ENCODE peak calls at places on chromosomes 6 and 20, in four cellular contexts. One of them, this sample, is unnamed.

GRCh38 chr6:142956726-142957125 is 11.8 kb upstream of the HIVEP2 start:
- DNase-seq in H1: no peak
- DNase-seq in WTC11: no peak
- DNase-seq in SK-N-SH: no peak
- DNase-seq in this sample: no peak

GRCh38 chr6:159074120-159074684 is 29.4 kb upstream of the TAGAP start:
- DNase-seq in H1: no peak
- DNase-seq in WTC11: no peak
- DNase-seq in SK-N-SH: peak
- DNase-seq in this sample: peak

GRCh38 chr6:28941681-28942448 is 18.1 kb upstream of the TRIM27 start:
- DNase-seq in SK-N-SH: peak
- DNase-seq in WTC11: peak
- DNase-seq in H1: peak
- DNase-seq in this sample: no peak

GRCh38 chr20:41174782-41175181 is 37.4 kb downstream of the PLCG1 start:
- DNase-seq in SK-N-SH: no peak
- DNase-seq in H1: no peak
- DNase-seq in WTC11: peak
- DNase-seq in this sample: no peak

GRCh38 chr6:78607188-78607587 is 260.2 kb upstream of the IRAK1BP1 start:
- DNase-seq in WTC11: no peak
- DNase-seq in SK-N-SH: no peak
- DNase-seq in H1: no peak
- DNase-seq in this sample: no peak

GRCh38 chr6:118537579-118537978 is 10.5 kb upstream of the PLN start:
- DNase-seq in SK-N-SH: no peak
- DNase-seq in WTC11: no peak
- DNase-seq in H1: no peak
- DNase-seq in this sample: no peak

GRCh38 chr20:5065489-5066383 is 54.0 kb downstream of the PCNA start:
- DNase-seq in SK-N-SH: no peak
- DNase-seq in H1: no peak
- DNase-seq in WTC11: no peak
- DNase-seq in this sample: no peak

GRCh38 chr6:81601918-81602317 is 150.6 kb downstream of the TENT5A start:
- DNase-seq in WTC11: no peak
- DNase-seq in SK-N-SH: no peak
- DNase-seq in H1: no peak
- DNase-seq in this sample: no peak

GRCh38 chr20:57106030-57106682 is 160.3 kb downstream of the BMP7 start:
- DNase-seq in WTC11: no peak
- DNase-seq in H1: no peak
- DNase-seq in SK-N-SH: peak
- DNase-seq in this sample: peak

GRCh38 chr20:53739799-53740785 is 146.5 kb upstream of the ZNF217 start:
- DNase-seq in SK-N-SH: no peak
- DNase-seq in H1: no peak
- DNase-seq in WTC11: no peak
- DNase-seq in this sample: no peak

GRCh38 chr6:39339111-39339510 is 16.6 kb upstream of the KCNK16 start:
- DNase-seq in H1: no peak
- DNase-seq in SK-N-SH: no peak
- DNase-seq in WTC11: no peak
- DNase-seq in this sample: no peak

GRCh38 chr6:79404677-79405076 is 132.6 kb downstream of the LCA5 start:
- DNase-seq in H1: no peak
- DNase-seq in SK-N-SH: no peak
- DNase-seq in WTC11: peak
- DNase-seq in this sample: peak

GRCh38 chr6:21856844-21857243 is 263.3 kb downstream of the SOX4 start:
- DNase-seq in WTC11: no peak
- DNase-seq in SK-N-SH: no peak
- DNase-seq in H1: no peak
- DNase-seq in this sample: no peak

GRCh38 chr6:21595265-21595950 is 1.9 kb downstream of the SOX4 start:
- DNase-seq in WTC11: peak
- DNase-seq in SK-N-SH: peak
- DNase-seq in H1: no peak
- DNase-seq in this sample: no peak

GRCh38 chr6:43668151-43669028 is 19.2 kb downstream of the MRPS18A start:
- DNase-seq in WTC11: peak
- DNase-seq in SK-N-SH: peak
- DNase-seq in H1: peak
- DNase-seq in this sample: peak

GRCh38 chr6:30156262-30156599 is 4.8 kb downstream of the TRIM10 start:
- DNase-seq in H1: no peak
- DNase-seq in WTC11: no peak
- DNase-seq in SK-N-SH: no peak
- DNase-seq in this sample: peak

GRCh38 chr6:1624071-1624847 is 14.5 kb downstream of the FOXC1 start:
- DNase-seq in SK-N-SH: no peak
- DNase-seq in H1: no peak
- DNase-seq in WTC11: peak
- DNase-seq in this sample: no peak

GRCh38 chr6:72704979-72705378 is 83.1 kb downstream of the KCNQ5 start:
- DNase-seq in H1: no peak
- DNase-seq in SK-N-SH: peak
- DNase-seq in WTC11: no peak
- DNase-seq in this sample: no peak

GRCh38 chr6:56314683-56315523 is 67.5 kb upstream of the COL21A1 start:
- DNase-seq in WTC11: peak
- DNase-seq in H1: no peak
- DNase-seq in SK-N-SH: peak
- DNase-seq in this sample: peak

GRCh38 chr20:51379601-51380341 is 162.7 kb downstream of the NFATC2 start:
- DNase-seq in SK-N-SH: no peak
- DNase-seq in WTC11: no peak
- DNase-seq in H1: no peak
- DNase-seq in this sample: peak

GRCh38 chr20:24670981-24671380 is 201.6 kb downstream of the SYNDIG1 start:
- DNase-seq in SK-N-SH: no peak
- DNase-seq in WTC11: no peak
- DNase-seq in H1: no peak
- DNase-seq in this sample: no peak

GRCh38 chr20:24673678-24674570 is 204.5 kb downstream of the SYNDIG1 start:
- DNase-seq in H1: no peak
- DNase-seq in SK-N-SH: no peak
- DNase-seq in WTC11: no peak
- DNase-seq in this sample: no peak

GRCh38 chr20:24672181-24672880 is 202.9 kb downstream of the SYNDIG1 start:
- DNase-seq in WTC11: no peak
- DNase-seq in SK-N-SH: no peak
- DNase-seq in H1: no peak
- DNase-seq in this sample: no peak

GRCh38 chr20:24674921-24675605 is 205.6 kb downstream of the SYNDIG1 start:
- DNase-seq in H1: no peak
- DNase-seq in WTC11: no peak
- DNase-seq in SK-N-SH: no peak
- DNase-seq in this sample: no peak

DNA sequence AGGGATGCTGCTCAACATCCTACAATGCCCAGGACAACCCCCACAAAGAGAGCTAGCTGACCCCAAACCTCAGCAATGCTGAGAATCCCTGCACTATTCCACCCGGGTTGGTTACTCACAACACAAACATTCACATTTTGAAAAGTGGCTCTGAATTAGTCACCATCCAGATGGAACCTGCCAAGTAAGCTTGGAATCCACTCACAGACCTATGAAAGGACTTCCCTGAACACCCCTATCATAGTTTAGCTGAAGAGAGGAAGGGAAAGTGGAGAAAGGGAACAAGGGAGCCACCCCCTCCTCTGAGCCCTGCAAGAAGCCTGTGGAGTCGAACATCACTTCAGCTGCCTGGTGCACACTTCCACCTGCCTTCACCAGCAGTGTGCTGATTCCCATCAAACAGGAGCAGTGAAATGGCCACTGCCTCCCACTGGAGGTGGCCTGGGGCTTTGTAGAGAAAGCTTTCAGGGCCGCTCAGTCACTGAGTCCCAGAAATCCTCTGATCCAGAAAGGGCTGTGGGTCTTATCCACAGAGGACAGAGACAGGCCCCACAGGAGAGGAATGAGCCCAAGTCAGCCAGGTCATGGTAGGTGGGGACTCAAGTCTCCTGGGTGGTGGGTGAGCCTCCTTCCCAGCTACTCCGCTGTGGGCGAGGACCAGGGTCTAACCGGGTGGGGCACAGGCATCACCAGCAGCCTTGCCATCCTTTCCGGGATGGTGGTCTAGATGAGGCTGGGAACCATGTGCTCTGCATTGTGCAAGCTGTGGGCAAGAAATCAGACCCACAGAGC is 203.7 kb downstream of the SYNDIG1 start:
- DNase-seq in WTC11: no peak
- DNase-seq in SK-N-SH: no peak
- DNase-seq in H1: no peak
- DNase-seq in this sample: no peak
- TF ChIP-seq TEAD4 in WTC11: no peak
- TF ChIP-seq TEAD4 in SK-N-SH: peak
- TF ChIP-seq TEAD4 in H1: no peak
- TF ChIP-seq TEAD4 in this sample: no peak

GRCh38 chr20:33653900-33654596 is 8.1 kb upstream of the C20orf144 start:
- DNase-seq in H1: no peak
- DNase-seq in WTC11: peak
- DNase-seq in SK-N-SH: peak
- DNase-seq in this sample: no peak
- TF ChIP-seq TEAD4 in H1: no peak
- TF ChIP-seq TEAD4 in WTC11: no peak
- TF ChIP-seq TEAD4 in SK-N-SH: no peak
- TF ChIP-seq TEAD4 in this sample: no peak

GRCh38 chr6:53879608-53880007 is 84.8 kb downstream of the LRRC1 start:
- DNase-seq in WTC11: no peak
- DNase-seq in SK-N-SH: no peak
- DNase-seq in H1: no peak
- DNase-seq in this sample: no peak
- TF ChIP-seq TEAD4 in WTC11: no peak
- TF ChIP-seq TEAD4 in SK-N-SH: no peak
- TF ChIP-seq TEAD4 in H1: no peak
- TF ChIP-seq TEAD4 in this sample: no peak

DNA sequence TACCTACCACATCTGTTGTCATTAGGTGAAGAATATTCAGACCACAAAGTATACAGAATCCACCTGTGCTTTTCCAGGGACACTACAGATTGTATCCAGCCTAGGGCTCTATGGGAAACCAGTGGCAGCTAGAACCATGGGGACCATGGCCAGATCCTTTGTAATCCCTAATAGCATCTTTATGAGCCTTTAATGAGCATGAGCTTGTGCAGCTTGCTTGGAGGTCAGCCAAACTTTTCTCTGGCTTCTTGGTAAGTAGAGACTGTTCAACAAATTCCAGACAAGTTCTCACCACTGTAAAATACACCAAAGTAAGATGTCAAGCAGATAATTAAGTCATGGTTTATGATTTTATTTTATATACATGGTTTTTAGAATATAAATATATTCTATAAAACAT is 301.6 kb upstream of the ADGRB3 start:
- DNase-seq in SK-N-SH: peak
- DNase-seq in H1: no peak
- DNase-seq in WTC11: no peak
- DNase-seq in this sample: no peak
- TF ChIP-seq TEAD4 in SK-N-SH: no peak
- TF ChIP-seq TEAD4 in H1: no peak
- TF ChIP-seq TEAD4 in WTC11: no peak
- TF ChIP-seq TEAD4 in this sample: no peak

GRCh38 chr6:32187009-32187709 is 2.8 kb downstream of the PBX2 start:
- DNase-seq in SK-N-SH: no peak
- DNase-seq in WTC11: no peak
- DNase-seq in H1: no peak
- DNase-seq in this sample: no peak
- TF ChIP-seq TEAD4 in SK-N-SH: no peak
- TF ChIP-seq TEAD4 in WTC11: no peak
- TF ChIP-seq TEAD4 in H1: no peak
- TF ChIP-seq TEAD4 in this sample: no peak

DNA sequence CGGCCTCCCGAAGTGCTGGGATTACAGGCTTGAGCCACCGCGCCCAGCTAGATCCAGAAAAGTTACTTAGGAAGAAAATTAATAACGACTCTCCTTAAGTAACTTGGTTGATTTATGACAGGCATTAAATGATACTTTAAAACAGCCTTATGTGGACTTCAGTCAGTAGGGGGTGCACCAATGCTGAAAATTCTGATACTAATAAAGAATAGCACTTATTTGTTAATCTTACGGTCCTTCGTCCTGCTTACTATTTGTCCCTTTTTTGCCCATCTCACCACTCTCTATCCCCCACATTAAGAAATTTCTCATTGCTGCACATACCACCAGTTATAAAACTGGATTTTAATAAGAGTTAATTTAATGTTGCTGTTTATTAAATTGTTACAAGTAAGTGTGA is 12.7 kb upstream of the PRELID3B start:
- DNase-seq in SK-N-SH: no peak
- DNase-seq in WTC11: no peak
- DNase-seq in H1: no peak
- DNase-seq in this sample: no peak
- TF ChIP-seq TEAD4 in SK-N-SH: no peak
- TF ChIP-seq TEAD4 in WTC11: no peak
- TF ChIP-seq TEAD4 in H1: no peak
- TF ChIP-seq TEAD4 in this sample: no peak

GRCh38 chr6:100144991-100145390 is 151.0 kb upstream of the MCHR2 start:
- DNase-seq in SK-N-SH: no peak
- DNase-seq in WTC11: no peak
- DNase-seq in H1: no peak
- DNase-seq in this sample: no peak
- TF ChIP-seq TEAD4 in SK-N-SH: no peak
- TF ChIP-seq TEAD4 in WTC11: no peak
- TF ChIP-seq TEAD4 in H1: no peak
- TF ChIP-seq TEAD4 in this sample: no peak

GRCh38 chr6:47245745-47246371 is 63.8 kb downstream of the TNFRSF21 start:
- DNase-seq in WTC11: no peak
- DNase-seq in H1: no peak
- DNase-seq in SK-N-SH: no peak
- DNase-seq in this sample: no peak
- TF ChIP-seq TEAD4 in WTC11: no peak
- TF ChIP-seq TEAD4 in H1: no peak
- TF ChIP-seq TEAD4 in SK-N-SH: no peak
- TF ChIP-seq TEAD4 in this sample: no peak